ENCODE peak calls at places on chromosome 9, in four cellular contexts. One of them, this sample, is unnamed.

GRCh38 chr9:107486674-107487520 is 2.7 kb downstream of the KLF4 start:
- DNase-seq in uterus: peak; percentile 26
- DNase-seq in CD8-positive, alpha-beta memory T cell: no peak
- DNase-seq in M059J: no peak
- DNase-seq in this sample: no peak

GRCh38 chr9:98482248-98482647 is 226.5 kb downstream of the GABBR2 start:
- DNase-seq in uterus: no peak
- DNase-seq in CD8-positive, alpha-beta memory T cell: no peak
- DNase-seq in M059J: peak; percentile 56
- DNase-seq in this sample: no peak

GRCh38 chr9:97502984-97503861 is 1.8 kb downstream of the TMOD1 start:
- DNase-seq in uterus: no peak
- DNase-seq in CD8-positive, alpha-beta memory T cell: no peak
- DNase-seq in M059J: no peak
- DNase-seq in this sample: peak; percentile 4

GRCh38 chr9:87713278-87713989 is 12.5 kb upstream of the CTSL start:
- DNase-seq in uterus: peak; percentile 92
- DNase-seq in CD8-positive, alpha-beta memory T cell: no peak
- DNase-seq in M059J: peak; percentile 99
- DNase-seq in this sample: peak; percentile 77

GRCh38 chr9:101486693-101487442 is 46.8 kb upstream of the RNF20 start:
- DNase-seq in uterus: peak; percentile 68
- DNase-seq in CD8-positive, alpha-beta memory T cell: no peak
- DNase-seq in M059J: peak; percentile 74
- DNase-seq in this sample: peak; percentile 78

GRCh38 chr9:113456235-113456634 is 7.3 kb upstream of the RGS3 start:
- DNase-seq in uterus: no peak
- DNase-seq in CD8-positive, alpha-beta memory T cell: no peak
- DNase-seq in M059J: peak; percentile 46
- DNase-seq in this sample: peak; percentile 36

GRCh38 chr9:35556781-35557180 is 48.3 kb upstream of the TESK1 start:
- DNase-seq in uterus: no peak
- DNase-seq in CD8-positive, alpha-beta memory T cell: no peak
- DNase-seq in M059J: no peak
- DNase-seq in this sample: no peak

GRCh38 chr9:128107971-128108783 is 19.4 kb downstream of the PTGES2 start:
- DNase-seq in uterus: no peak
- DNase-seq in CD8-positive, alpha-beta memory T cell: no peak
- DNase-seq in M059J: no peak
- DNase-seq in this sample: no peak

GRCh38 chr9:98944130-98945074 is 695 bp downstream of the COL15A1 start:
- DNase-seq in uterus: peak; percentile 34
- DNase-seq in CD8-positive, alpha-beta memory T cell: no peak
- DNase-seq in M059J: no peak
- DNase-seq in this sample: peak; percentile 47

GRCh38 chr9:97904725-97905124 is 17.6 kb downstream of the TRMO start:
- DNase-seq in uterus: no peak
- DNase-seq in CD8-positive, alpha-beta memory T cell: peak; percentile 75
- DNase-seq in M059J: no peak
- DNase-seq in this sample: no peak

GRCh38 chr9:128406848-128407391 is 13.7 kb upstream of the CERCAM start:
- DNase-seq in uterus: no peak
- DNase-seq in CD8-positive, alpha-beta memory T cell: no peak
- DNase-seq in M059J: peak; percentile 42
- DNase-seq in this sample: peak; percentile 53

GRCh38 chr9:135884328-135885035 is 22.9 kb downstream of the CAMSAP1 start:
- DNase-seq in uterus: no peak
- DNase-seq in CD8-positive, alpha-beta memory T cell: no peak
- DNase-seq in M059J: peak; percentile 54
- DNase-seq in this sample: peak; percentile 62

GRCh38 chr9:122225323-122226141 is 3.2 kb downstream of the LHX6 start:
- DNase-seq in uterus: no peak
- DNase-seq in CD8-positive, alpha-beta memory T cell: no peak
- DNase-seq in M059J: no peak
- DNase-seq in this sample: no peak

GRCh38 chr9:97714435-97714834 is 17.3 kb upstream of the XPA start:
- DNase-seq in uterus: no peak
- DNase-seq in CD8-positive, alpha-beta memory T cell: no peak
- DNase-seq in M059J: peak; percentile 89
- DNase-seq in this sample: peak; percentile 64

GRCh38 chr9:118961857-118962256 is 407.4 kb downstream of the BRINP1 start:
- DNase-seq in uterus: no peak
- DNase-seq in CD8-positive, alpha-beta memory T cell: no peak
- DNase-seq in M059J: peak; percentile 94
- DNase-seq in this sample: peak; percentile 90

GRCh38 chr9:110712955-110713354 is 44.4 kb downstream of the MUSK start:
- DNase-seq in uterus: no peak
- DNase-seq in CD8-positive, alpha-beta memory T cell: no peak
- DNase-seq in M059J: peak; percentile 40
- DNase-seq in this sample: no peak

GRCh38 chr9:135101926-135102325 is 14.5 kb downstream of the OLFM1 start:
- DNase-seq in uterus: no peak
- DNase-seq in CD8-positive, alpha-beta memory T cell: no peak
- DNase-seq in M059J: no peak
- DNase-seq in this sample: no peak

GRCh38 chr9:104944871-104945270 is 16.9 kb upstream of the ABCA1 start:
- DNase-seq in uterus: no peak
- DNase-seq in CD8-positive, alpha-beta memory T cell: no peak
- DNase-seq in M059J: no peak
- DNase-seq in this sample: no peak

GRCh38 chr9:112286906-112287305 is 46.5 kb downstream of the PTBP3 start:
- DNase-seq in uterus: no peak
- DNase-seq in CD8-positive, alpha-beta memory T cell: no peak
- DNase-seq in M059J: no peak
- DNase-seq in this sample: no peak

This sample was measured in astrocyte of the hippocampus.